ENCODE peak calls at places on chromosomes 5 and 9, in ten cellular contexts. V is adrenal gland, S is prostate gland, E is fibroblast of lung, N is NT2/D1, U is spleen, D is tibial nerve, B is SK-N-MC, O is mucosa of descending colon, K is aorta. A is an unnamed sample.

GRCh38 chr5:178818094-178818493 is 41.7 kb upstream of the ZNF354B start:
- DNase-seq in V (no peak), S (no peak), E (no peak), N (no peak), U (no peak), D (no peak), B (no peak), O (no peak), K (no peak), A (no peak)

GRCh38 chr5:162990856-162991497 is 446.4 kb upstream of the CCNG1 start:
- DNase-seq in V (no peak), S (no peak), E (no peak), N (no peak), U (no peak), D (no peak), B (no peak), O (no peak), K (no peak), A (no peak)

GRCh38 chr5:150544606-150545219 is 36.8 kb downstream of the NDST1 start:
- DNase-seq in V (peak; percentile 82), S (peak; percentile 56), E (peak; percentile 27), N (peak; percentile 67), U (peak; percentile 91), D (peak; percentile 47), B (no peak), O (peak; percentile 81), K (peak; percentile 90), A (peak; percentile 69)

GRCh38 chr9:95813923-95814322 is 61.6 kb upstream of the ERCC6L2 start:
- DNase-seq in V (no peak), S (no peak), E (peak; percentile 19), N (no peak), U (no peak), D (no peak), B (no peak), O (no peak), K (no peak), A (no peak)

GRCh38 chr9:69809304-69809863 is 11.2 kb upstream of the CFAP95 start:
- DNase-seq in V (no peak), S (no peak), E (no peak), N (no peak), U (no peak), D (no peak), B (no peak), O (no peak), K (no peak), A (no peak)

GRCh38 chr5:66171349-66172344 is 27.5 kb downstream of the SREK1 start:
- DNase-seq in V (no peak), S (peak; percentile 20), E (peak; percentile 59), N (no peak), U (no peak), D (no peak), B (no peak), O (no peak), K (no peak), A (no peak)

GRCh38 chr5:131541766-131542165 is 93.3 kb downstream of the RAPGEF6 start:
- DNase-seq in V (no peak), S (no peak), E (peak; percentile 13), N (no peak), U (no peak), D (no peak), B (no peak), O (no peak), K (no peak), A (no peak)

GRCh38 chr5:176793343-176793699 is 17.0 kb upstream of the UNC5A start:
- DNase-seq in V (peak; percentile 60), S (no peak), E (no peak), N (no peak), U (no peak), D (no peak), B (no peak), O (no peak), K (no peak), A (no peak)

GRCh38 chr9:33167084-33167948 is at the start of gene B4GALT1:
- DNase-seq in V (peak; percentile 96), S (peak; percentile 95), E (peak; percentile 92), N (peak; percentile 64), U (peak; percentile 100), D (peak; percentile 92), B (no peak), O (peak; percentile 98), K (peak; percentile 99), A (peak; percentile 95)

GRCh38 chr9:87792831-87793288 is 66.9 kb downstream of the CTSL start:
- DNase-seq in V (peak; percentile 85), S (no peak), E (peak; percentile 75), N (no peak), U (no peak), D (peak; percentile 26), B (no peak), O (peak; percentile 71), K (no peak), A (peak; percentile 96)

GRCh38 chr9:110340306-110340705 is 2.6 kb upstream of the TXNDC8 start:
- DNase-seq in V (no peak), S (no peak), E (peak; percentile 18), N (no peak), U (no peak), D (no peak), B (no peak), O (no peak), K (no peak), A (no peak)

GRCh38 chr5:123344819-123345426 is 78.3 kb downstream of the CEP120 start:
- DNase-seq in V (peak; percentile 48), S (peak; percentile 10), E (peak; percentile 36), N (peak; percentile 16), U (no peak), D (no peak), B (no peak), O (no peak), K (no peak), A (peak; percentile 10)

GRCh38 chr9:117616436-117616835 is 87.8 kb upstream of the TLR4 start:
- DNase-seq in V (peak; percentile 67), S (no peak), E (no peak), N (no peak), U (no peak), D (no peak), B (no peak), O (no peak), K (no peak), A (no peak)

GRCh38 chr9:21989440-21990189 is 4.6 kb downstream of the CDKN2A start:
- DNase-seq in V (no peak), S (no peak), E (no peak), N (no peak), U (no peak), D (no peak), B (no peak), O (no peak), K (peak; percentile 73), A (no peak)

GRCh38 chr5:31194458-31194808 is 947 bp downstream of the CDH6 start:
- DNase-seq in V (no peak), S (no peak), E (peak; percentile 20), N (no peak), U (no peak), D (no peak), B (no peak), O (no peak), K (no peak), A (no peak)

GRCh38 chr5:59358497-59358896 is 535.0 kb downstream of the PDE4D start:
- DNase-seq in V (no peak), S (no peak), E (peak; percentile 59), N (no peak), U (no peak), D (no peak), B (no peak), O (no peak), K (no peak), A (no peak)

GRCh38 chr9:86639899-86640379 is 285.7 kb upstream of the TUT7 start:
- DNase-seq in V (no peak), S (peak; percentile 11), E (no peak), N (no peak), U (no peak), D (no peak), B (peak; percentile 57), O (no peak), K (no peak), A (no peak)

GRCh38 chr5:138611295-138612220 is 36.4 kb upstream of the HSPA9 start:
- DNase-seq in V (no peak), S (no peak), E (peak; percentile 4), N (no peak), U (no peak), D (no peak), B (no peak), O (no peak), K (no peak), A (no peak)

GRCh38 chr5:72133212-72133990 is 26.1 kb downstream of the MAP1B start:
- DNase-seq in V (no peak), S (no peak), E (peak; percentile 78), N (no peak), U (no peak), D (no peak), B (no peak), O (no peak), K (no peak), A (no peak)
- H3K4me3 ChIP-seq in V (no peak overlapping the region), S (no peak overlapping the region), E (no peak overlapping the region), N (no peak overlapping the region), U (no peak overlapping the region), D (no peak overlapping the region), B (no peak overlapping the region), O (no peak overlapping the region), K (no peak overlapping the region), A (no peak overlapping the region)

GRCh38 chr9:25964239-25964638 is 286.0 kb upstream of the TUSC1 start:
- DNase-seq in V (peak; percentile 72), S (peak; percentile 40), E (peak; percentile 54), N (peak; percentile 72), U (no peak), D (no peak), B (peak; percentile 18), O (no peak), K (no peak), A (peak; percentile 24)
- H3K9me3 ChIP-seq in V (no peaks in the 10 kb centered on the region), S (no peaks in the 10 kb centered on the region), E (no peaks in the 10 kb centered on the region), N (peaks cover 28% of the 10 kb centered on the region), U (no peaks in the 10 kb centered on the region), D (peaks cover 27% of the 10 kb centered on the region), B (no peaks in the 10 kb centered on the region), O (peaks cover 12% of the 10 kb centered on the region), K (peaks cover 3% of the 10 kb centered on the region), A (no peaks in the 10 kb centered on the region)

DNA sequence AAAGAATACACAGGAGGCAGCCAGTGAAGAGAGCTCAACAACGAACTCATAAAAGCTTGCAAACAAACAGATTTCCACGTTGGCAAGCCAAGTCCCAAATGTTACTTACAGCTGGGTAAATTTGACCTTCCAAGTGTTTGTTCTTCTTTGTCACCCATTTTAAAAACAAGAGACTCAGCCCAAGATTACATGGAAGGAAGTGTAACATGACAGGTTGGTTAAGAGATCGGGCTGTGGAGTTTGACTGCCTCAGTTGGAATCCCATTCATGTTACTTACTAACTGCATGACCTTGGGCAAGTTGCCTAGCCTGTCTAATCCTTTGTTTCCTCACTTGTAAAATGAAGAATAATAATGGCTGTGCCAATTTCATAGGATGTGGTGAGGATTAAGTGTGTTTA is 174.9 kb upstream of the PAPPA start:
- DNase-seq in V (no peak), S (no peak), E (peak; percentile 69), N (no peak), U (no peak), D (no peak), B (no peak), O (no peak), K (no peak), A (peak; percentile 48)
- H3K4me3 ChIP-seq in V (no peak overlapping the region), S (no peak overlapping the region), E (no peak overlapping the region), N (no peak overlapping the region), U (no peak overlapping the region), D (no peak overlapping the region), B (no peak overlapping the region), O (no peak overlapping the region), K (no peak overlapping the region), A (no peak overlapping the region)

DNA sequence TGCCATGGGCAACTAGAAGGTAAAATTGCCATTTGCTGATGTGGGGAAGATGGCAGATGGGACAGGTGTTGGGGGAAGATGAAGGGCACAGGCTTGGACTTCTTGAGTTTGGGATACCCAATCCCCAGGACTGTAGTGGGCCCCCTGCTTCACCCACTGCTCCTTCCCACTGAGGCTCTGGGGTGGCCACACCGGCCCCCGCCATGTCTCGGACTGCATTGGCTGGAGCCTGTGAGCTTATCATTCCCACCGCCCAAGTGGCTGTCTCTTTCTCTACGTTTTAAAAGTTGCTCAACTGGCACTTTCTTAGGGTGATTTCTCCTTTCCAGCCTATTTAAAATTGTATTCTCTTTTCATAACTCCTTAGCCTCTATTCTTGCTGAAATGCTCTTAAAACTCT is 730.0 kb upstream of the ADAMTS16 start:
- DNase-seq in V (no peak), S (no peak), E (no peak), N (no peak), U (no peak), D (no peak), B (no peak), O (no peak), K (no peak), A (no peak)
- H3K9me3 ChIP-seq in V (no peaks in the 10 kb centered on the region), S (no peaks in the 10 kb centered on the region), E (no peaks in the 10 kb centered on the region), N (no peaks in the 10 kb centered on the region), U (no peaks in the 10 kb centered on the region), D (no peaks in the 10 kb centered on the region), B (no peaks in the 10 kb centered on the region), O (peaks cover 27% of the 10 kb centered on the region), K (peaks cover 1% of the 10 kb centered on the region), A (no peaks in the 10 kb centered on the region)

A was measured in MG63.